ENCODE peak calls at places on chromosomes 11 and 22, in nine cellular contexts. X is OCI-LY7, B is GM12865, U is PC-3, N is heart left ventricle, R is astrocyte of the spinal cord, Y is cardiac fibroblast, P is spleen, D is cardiac muscle cell. M is an unnamed sample.
A peak's percentile ranks its signal among the peaks of the same experiment; 100 is the strongest.

GRCh38 chr22:25566812-25567211 is 2.3 kb downstream of the GRK3 start:
- DNase-seq in X (peak; percentile 62), B (peak; percentile 42), U (no peak), N (no peak), R (no peak), Y (no peak), P (no peak), D (no peak), M (no peak)

GRCh38 chr22:42820075-42820763 is 36.9 kb downstream of the ARFGAP3 start:
- DNase-seq in X (peak; percentile 80), B (peak; percentile 51), U (peak; percentile 82), N (no peak), R (peak; percentile 78), Y (peak; percentile 81), P (no peak), D (peak; percentile 42), M (peak; percentile 90)

GRCh38 chr22:20111689-20112622 is 3.9 kb upstream of the RANBP1 start:
- DNase-seq in X (no peak), B (no peak), U (no peak), N (no peak), R (no peak), Y (no peak), P (peak; percentile 59), D (no peak), M (no peak)

GRCh38 chr11:75406338-75406777 is 7.0 kb downstream of the RPS3 start:
- DNase-seq in X (no peak), B (no peak), U (peak; percentile 67), N (no peak), R (no peak), Y (no peak), P (peak; percentile 37), D (no peak), M (peak; percentile 25)

GRCh38 chr11:103736986-103737622 is 299.3 kb upstream of the DDI1 start:
- DNase-seq in X (no peak), B (no peak), U (no peak), N (peak; percentile 58), R (no peak), Y (peak; percentile 70), P (no peak), D (peak; percentile 10), M (peak; percentile 79)

GRCh38 chr22:31615481-31615840 is 46.6 kb downstream of the PISD start:
- DNase-seq in X (no peak), B (no peak), U (no peak), N (no peak), R (no peak), Y (no peak), P (no peak), D (no peak), M (no peak)

GRCh38 chr11:33667819-33668467 is 32.7 kb downstream of the C11orf91 start:
- DNase-seq in X (no peak), B (no peak), U (no peak), N (no peak), R (no peak), Y (no peak), P (no peak), D (no peak), M (peak; percentile 14)

GRCh38 chr22:35310556-35311550 is 11.2 kb downstream of the TOM1 start:
- DNase-seq in X (no peak), B (peak; percentile 82), U (peak; percentile 37), N (no peak), R (no peak), Y (no peak), P (peak; percentile 68), D (no peak), M (no peak)

GRCh38 chr11:130467116-130467990 is 18.9 kb downstream of the ADAMTS15 start:
- DNase-seq in X (no peak), B (no peak), U (no peak), N (no peak), R (no peak), Y (peak; percentile 49), P (no peak), D (no peak), M (no peak)

GRCh38 chr11:74672956-74673895 is 58.0 kb downstream of the CHRDL2 start:
- DNase-seq in X (no peak), B (no peak), U (peak; percentile 94), N (peak; percentile 63), R (peak; percentile 98), Y (peak; percentile 98), P (peak; percentile 46), D (no peak), M (peak; percentile 98)

GRCh38 chr22:48838376-48838775 is 989.3 kb downstream of the BRD1 start:
- DNase-seq in X (no peak), B (no peak), U (no peak), N (no peak), R (no peak), Y (no peak), P (peak; percentile 33), D (no peak), M (no peak)

DNA sequence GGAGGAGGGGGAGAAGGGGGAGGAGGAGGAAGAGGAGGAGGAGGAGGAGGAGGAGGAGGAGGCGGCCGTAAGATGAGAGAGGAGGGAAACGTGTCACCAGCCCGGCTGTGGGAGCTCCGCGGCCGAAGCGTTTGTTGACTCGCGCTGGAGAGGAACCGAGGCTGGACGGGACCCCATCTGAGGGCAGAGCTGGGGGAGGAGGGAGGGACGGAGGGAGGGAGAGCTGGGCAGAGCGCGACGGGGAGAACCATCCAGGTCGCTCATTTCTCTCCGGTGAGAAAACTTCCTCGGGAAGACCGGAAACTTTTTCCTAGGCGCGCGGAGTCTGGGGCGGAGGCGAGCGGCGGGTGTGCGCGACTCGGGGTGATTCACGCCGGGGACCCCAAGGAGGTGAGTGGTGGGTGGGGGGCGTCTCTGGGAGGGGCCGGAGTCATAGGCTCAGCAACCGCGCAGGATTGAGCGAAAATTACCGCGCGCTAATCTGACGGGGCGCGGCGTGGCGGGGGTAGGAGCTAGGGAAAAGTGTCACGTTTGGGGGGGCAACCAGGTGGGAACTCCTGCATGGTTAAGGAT is 80.3 kb downstream of the PRR5L start:
- DNase-seq in X (no peak), B (no peak), U (no peak), N (peak; percentile 47), R (peak; percentile 60), Y (peak; percentile 50), P (peak; percentile 87), D (peak; percentile 22), M (peak; percentile 13)
- H3K4me3 ChIP-seq in X (no peak overlapping the region), B (peak overlapping the region; percentile 58), U (peak overlapping the region; percentile 44), N (peak overlapping the region; percentile 74), R (peak overlapping the region; percentile 87), Y (peak overlapping the region; percentile 91), P (peak overlapping the region; percentile 81), D (peak overlapping the region; percentile 39), M (peak overlapping the region; percentile 74)

GRCh38 chr11:114566273-114566672 is 6.6 kb upstream of the NXPE1 start:
- DNase-seq in X (no peak), B (no peak), U (no peak), N (no peak), R (no peak), Y (no peak), P (no peak), D (no peak), M (no peak)

GRCh38 chr11:114569781-114570180 is 10.1 kb upstream of the NXPE1 start:
- DNase-seq in X (no peak), B (no peak), U (peak; percentile 4), N (no peak), R (no peak), Y (no peak), P (no peak), D (peak; percentile 14), M (no peak)

GRCh38 chr11:114571712-114572111 is 12.0 kb upstream of the NXPE1 start:
- DNase-seq in X (peak; percentile 17), B (peak; percentile 2), U (no peak), N (no peak), R (no peak), Y (no peak), P (no peak), D (no peak), M (no peak)
- TF ChIP-seq CTCF in X (peak; percentile 50), B (no peak), U (no peak), N (no peak), R (no peak), Y (no peak), P (no peak), D (no peak), M (no peak)

GRCh38 chr22:37559521-37559900 is 769 bp upstream of the CDC42EP1 start:
- DNase-seq in X (no peak), B (no peak), U (no peak), N (no peak), R (no peak), Y (no peak), P (no peak), D (no peak), M (no peak)
- H3K4me3 ChIP-seq in X (no peak overlapping the region), B (no peak overlapping the region), U (peak overlapping the region; percentile 55), N (peak overlapping the region; percentile 60), R (peak overlapping the region; percentile 32), Y (peak overlapping the region; percentile 46), P (no peak overlapping the region), D (no peak overlapping the region), M (peak overlapping the region; percentile 58)

GRCh38 chr22:46762238-46763050 is at the start of gene TBC1D22A:
- DNase-seq in X (peak; percentile 96), B (peak; percentile 97), U (peak; percentile 91), N (peak; percentile 93), R (peak; percentile 94), Y (peak; percentile 95), P (peak; percentile 98), D (peak; percentile 97), M (peak; percentile 91)
- TF ChIP-seq CTCF in X (no peak), B (no peak), U (no peak), N (no peak), R (no peak), Y (no peak), P (peak; percentile 47), D (no peak), M (peak; percentile 5)

DNA sequence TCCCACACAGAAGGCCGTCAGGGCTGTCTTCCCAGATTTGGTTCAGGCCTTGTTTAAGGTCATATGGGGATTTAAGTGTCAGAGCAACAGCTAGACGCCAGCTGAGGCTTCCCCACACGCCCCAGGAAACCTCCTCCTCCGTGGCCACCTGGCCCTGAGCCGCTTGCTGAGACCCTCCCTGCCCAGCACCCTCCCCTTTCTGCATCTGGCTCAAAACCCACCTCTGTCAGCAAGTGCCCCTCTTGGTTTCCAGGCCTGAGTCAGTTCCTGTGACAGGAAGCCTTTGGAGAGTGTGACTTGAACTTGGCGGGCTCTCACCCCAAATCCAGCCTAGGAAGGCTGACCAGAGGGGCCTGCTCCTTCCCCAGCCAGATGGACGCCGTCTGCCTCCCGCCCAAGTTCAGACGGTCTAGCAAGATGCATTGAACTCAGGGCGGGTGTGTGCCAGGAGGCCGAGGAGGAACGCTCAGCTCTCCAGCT is 563 bp downstream of the FXYD2 start:
- DNase-seq in X (no peak), B (no peak), U (no peak), N (peak; percentile 84), R (peak; percentile 18), Y (peak; percentile 86), P (peak; percentile 79), D (no peak), M (peak; percentile 53)
- H3K4me3 ChIP-seq in X (no peak overlapping the region), B (no peak overlapping the region), U (no peak overlapping the region), N (no peak overlapping the region), R (no peak overlapping the region), Y (no peak overlapping the region), P (no peak overlapping the region), D (no peak overlapping the region), M (no peak overlapping the region)

GRCh38 chr11:80502511-80502910 is 1061.7 kb upstream of the TENM4 start:
- DNase-seq in X (no peak), B (no peak), U (no peak), N (no peak), R (no peak), Y (no peak), P (no peak), D (peak; percentile 20), M (no peak)
- TF ChIP-seq CTCF in X (no peak), B (no peak), U (no peak), N (no peak), R (no peak), Y (no peak), P (no peak), D (no peak), M (no peak)

M was measured in fibroblast of the aortic adventitia.